ENCODE peak calls at places on chromosomes 11 and 22, in six cellular contexts. K, T, E, C, G and F are unnamed samples.

GRCh38 chr22:50483977-50484853 is 2.4 kb upstream of the MIOX start:
- DNase-seq in K (no peak), T (no peak), E (peak; percentile 95), C (no peak), G (no peak), F (no peak)

GRCh38 chr11:395866-396265 is 1.9 kb downstream of the PKP3 start:
- DNase-seq in K (no peak), T (no peak), E (no peak), C (no peak), G (no peak), F (no peak)

GRCh38 chr11:47905358-47906059 is 57.4 kb upstream of the NUP160 start:
- DNase-seq in K (no peak), T (no peak), E (no peak), C (no peak), G (no peak), F (peak; percentile 88)

GRCh38 chr11:66150140-66150539 is 80.1 kb downstream of the PACS1 start:
- DNase-seq in K (no peak), T (no peak), E (no peak), C (no peak), G (no peak), F (peak; percentile 52)

GRCh38 chr11:100681064-100681502 is 6.0 kb upstream of the ARHGAP42 start:
- DNase-seq in K (no peak), T (no peak), E (peak; percentile 30), C (peak; percentile 52), G (no peak), F (peak; percentile 69)

GRCh38 chr11:47384498-47384897 is 6.2 kb upstream of the SPI1 start:
- DNase-seq in K (no peak), T (no peak), E (no peak), C (no peak), G (no peak), F (no peak)

GRCh38 chr11:72602250-72602904 is 71.8 kb downstream of the PDE2A start:
- DNase-seq in K (no peak), T (no peak), E (peak; percentile 24), C (no peak), G (no peak), F (no peak)

GRCh38 chr22:36925388-36926290 is 12.2 kb downstream of the CSF2RB start:
- DNase-seq in K (no peak), T (no peak), E (no peak), C (peak; percentile 4), G (no peak), F (no peak)

GRCh38 chr11:65478411-65479183 is 20.2 kb upstream of the MALAT1 start:
- DNase-seq in K (peak; percentile 91), T (no peak), E (peak; percentile 66), C (peak; percentile 67), G (no peak), F (peak; percentile 80)

GRCh38 chr22:27541831-27542230 is 259.7 kb downstream of the MN1 start:
- DNase-seq in K (no peak), T (no peak), E (no peak), C (no peak), G (no peak), F (no peak)

GRCh38 chr22:39932918-39933649 is 27.1 kb upstream of the TMA7B start:
- DNase-seq in K (no peak), T (peak; percentile 15), E (peak; percentile 60), C (peak; percentile 5), G (no peak), F (peak; percentile 59)

GRCh38 chr11:96319901-96320656 is 22.9 kb downstream of the MAML2 start:
- DNase-seq in K (no peak), T (no peak), E (no peak), C (no peak), G (no peak), F (no peak)

GRCh38 chr11:38593649-38594048 is 1995.6 kb upstream of the RAG2 start:
- DNase-seq in K (no peak), T (no peak), E (no peak), C (no peak), G (no peak), F (peak; percentile 51)

GRCh38 chr22:46076651-46077339 is 73.5 kb upstream of the PPARA start:
- DNase-seq in K (peak; percentile 48), T (no peak), E (peak; percentile 70), C (peak; percentile 91), G (peak; percentile 33), F (peak; percentile 44)

GRCh38 chr22:25137577-25138525 is 61.8 kb upstream of the CRYBB3 start:
- DNase-seq in K (no peak), T (no peak), E (peak; percentile 56), C (no peak), G (no peak), F (peak; percentile 36)

GRCh38 chr11:2477254-2477653 is 32.4 kb downstream of the KCNQ1 start:
- DNase-seq in K (no peak), T (no peak), E (peak; percentile 60), C (no peak), G (no peak), F (no peak)

GRCh38 chr11:95827661-95828060 is 37.4 kb downstream of the CEP57 start:
- DNase-seq in K (no peak), T (no peak), E (no peak), C (peak; percentile 38), G (no peak), F (peak; percentile 43)

GRCh38 chr22:23772315-23773246 is at the start of gene MMP11:
- DNase-seq in K (peak; percentile 67), T (no peak), E (peak; percentile 69), C (peak; percentile 28), G (no peak), F (no peak)

GRCh38 chr11:86954288-86955110 is 696 bp downstream of the FZD4 start:
- DNase-seq in K (peak; percentile 60), T (peak; percentile 33), E (peak; percentile 85), C (no peak), G (no peak), F (no peak)

GRCh38 chr11:75388386-75389275 is 10.7 kb upstream of the RPS3 start:
- DNase-seq in K (peak; percentile 73), T (peak; percentile 86), E (peak; percentile 84), C (peak; percentile 75), G (peak; percentile 49), F (peak; percentile 86)

GRCh38 chr11:11010624-11011127 is 152.8 kb upstream of the ZBED5 start:
- DNase-seq in K (no peak), T (peak; percentile 40), E (peak; percentile 38), C (peak; percentile 11), G (no peak), F (peak; percentile 12)

GRCh38 chr11:119880873-119881272 is 151.9 kb upstream of the NECTIN1 start:
- DNase-seq in K (no peak), T (no peak), E (no peak), C (no peak), G (peak; percentile 5), F (no peak)

GRCh38 chr11:119876841-119877240 is 147.8 kb upstream of the NECTIN1 start:
- DNase-seq in K (no peak), T (no peak), E (no peak), C (no peak), G (no peak), F (no peak)

GRCh38 chr11:119880143-119880542 is 151.1 kb upstream of the NECTIN1 start:
- DNase-seq in K (no peak), T (no peak), E (no peak), C (no peak), G (no peak), F (no peak)

GRCh38 chr11:119875841-119876600 is 147.0 kb upstream of the NECTIN1 start:
- DNase-seq in K (no peak), T (no peak), E (no peak), C (no peak), G (no peak), F (no peak)

DNA sequence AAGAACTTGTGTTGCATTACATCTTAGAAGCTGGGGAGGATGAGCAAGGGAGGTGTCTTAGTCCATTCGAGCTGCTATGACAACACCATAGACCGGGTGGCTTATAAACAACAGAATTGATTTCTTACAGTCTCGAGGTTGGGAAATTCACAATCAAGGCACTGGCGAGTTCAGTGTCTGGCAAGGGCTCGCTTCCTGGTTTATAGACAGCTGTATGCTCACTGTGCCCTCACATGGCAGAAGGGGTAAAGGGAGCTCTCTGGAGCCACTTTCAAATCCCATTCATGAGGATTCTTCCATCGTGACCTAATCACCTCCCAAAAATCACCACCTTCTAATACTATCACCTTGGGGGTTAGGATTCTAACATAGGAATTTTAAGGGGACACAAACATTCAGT is 150.0 kb upstream of the NECTIN1 start:
- DNase-seq in K (no peak), T (no peak), E (peak; percentile 57), C (no peak), G (no peak), F (no peak)
- TF ChIP-seq CTCF in K (no peak), T (no peak), E (no peak), C (no peak), G (peak; percentile 12), F (no peak)

GRCh38 chr11:33736148-33736809 is at the start of gene CD59:
- DNase-seq in K (peak; percentile 97), T (peak; percentile 93), E (peak; percentile 99), C (peak; percentile 91), G (peak; percentile 92), F (peak; percentile 93)

GRCh38 chr11:33735426-33736147 is 636 bp downstream of the CD59 start:
- DNase-seq in K (no peak), T (no peak), E (peak; percentile 57), C (peak; percentile 28), G (no peak), F (no peak)

GRCh38 chr11:33734441-33735165 is 1.6 kb downstream of the CD59 start:
- DNase-seq in K (no peak), T (no peak), E (peak; percentile 16), C (peak; percentile 62), G (no peak), F (peak; percentile 59)

GRCh38 chr11:33733978-33734377 is 2.2 kb downstream of the CD59 start:
- DNase-seq in K (no peak), T (no peak), E (no peak), C (no peak), G (no peak), F (no peak)

GRCh38 chr11:33735166-33735425 is 1.1 kb downstream of the CD59 start:
- DNase-seq in K (no peak), T (no peak), E (peak; percentile 32), C (no peak), G (no peak), F (no peak)
- H3K4me3 ChIP-seq in K (peak overlapping the region; percentile 89), T (peak overlapping the region; percentile 75), E (peak overlapping the region; percentile 71), C (peak overlapping the region; percentile 83), G (peak overlapping the region; percentile 98), F (peak overlapping the region; percentile 86)

GRCh38 chr11:81658722-81659121 is 1074.9 kb downstream of the FAM181B start:
- DNase-seq in K (no peak), T (peak; percentile 1), E (no peak), C (peak; percentile 9), G (no peak), F (peak; percentile 63)
- TF ChIP-seq CTCF in K (no peak), T (peak; percentile 10), E (peak; percentile 8), C (peak; percentile 49), G (no peak), F (peak; percentile 69)

GRCh38 chr11:125202977-125203376 is 38.4 kb downstream of the PKNOX2 start:
- DNase-seq in K (no peak), T (no peak), E (no peak), C (no peak), G (no peak), F (no peak)
- H3K4me3 ChIP-seq in K (no peak overlapping the region), T (no peak overlapping the region), E (no peak overlapping the region), C (no peak overlapping the region), G (no peak overlapping the region), F (no peak overlapping the region)

GRCh38 chr11:117995472-117995871 is 9.3 kb downstream of the IL10RA start:
- DNase-seq in K (no peak), T (no peak), E (no peak), C (no peak), G (no peak), F (no peak)
- TF ChIP-seq CTCF in K (no peak), T (no peak), E (no peak), C (no peak), G (no peak), F (no peak)